ENCODE peak calls at places on chromosomes 16 and 17, in six cellular contexts. One of them, this sample, is unnamed. For H3K27me3 and H3K36me3, the result is how much of the 10 kb centered on the place peaks cover.

GRCh38 chr16:23114131-23114904 is 34.9 kb downstream of the USP31 start:
- DNase-seq in body of pancreas: peak
- DNase-seq in BE2C: no peak
- DNase-seq in MG63: no peak
- DNase-seq in endodermal cell: no peak
- DNase-seq in iPS DF 6.9: no peak
- DNase-seq in this sample: no peak

GRCh38 chr17:81309140-81309858 is 14.2 kb upstream of the SLC38A10 start:
- DNase-seq in body of pancreas: peak
- DNase-seq in BE2C: peak
- DNase-seq in MG63: peak
- DNase-seq in endodermal cell: peak
- DNase-seq in iPS DF 6.9: no peak
- DNase-seq in this sample: peak

GRCh38 chr17:79082311-79083190 is 7.9 kb downstream of the ENGASE start:
- DNase-seq in body of pancreas: peak
- DNase-seq in BE2C: peak
- DNase-seq in MG63: peak
- DNase-seq in endodermal cell: peak
- DNase-seq in iPS DF 6.9: peak
- DNase-seq in this sample: peak

GRCh38 chr16:8952281-8952751 is 11.4 kb downstream of the USP7 start:
- DNase-seq in body of pancreas: peak
- DNase-seq in BE2C: no peak
- DNase-seq in MG63: no peak
- DNase-seq in endodermal cell: peak
- DNase-seq in iPS DF 6.9: no peak
- DNase-seq in this sample: no peak

GRCh38 chr16:56353054-56353921 is 72.1 kb downstream of the AMFR start:
- DNase-seq in body of pancreas: peak
- DNase-seq in BE2C: no peak
- DNase-seq in MG63: no peak
- DNase-seq in endodermal cell: peak
- DNase-seq in iPS DF 6.9: no peak
- DNase-seq in this sample: peak

GRCh38 chr17:17934214-17934613 is 38.0 kb downstream of the TOM1L2 start:
- DNase-seq in body of pancreas: no peak
- DNase-seq in BE2C: no peak
- DNase-seq in MG63: no peak
- DNase-seq in endodermal cell: no peak
- DNase-seq in iPS DF 6.9: no peak
- DNase-seq in this sample: no peak

GRCh38 chr17:20966869-20967268 is 75.9 kb downstream of the USP22 start:
- DNase-seq in body of pancreas: no peak
- DNase-seq in BE2C: no peak
- DNase-seq in MG63: no peak
- DNase-seq in endodermal cell: no peak
- DNase-seq in iPS DF 6.9: no peak
- DNase-seq in this sample: no peak

GRCh38 chr16:10752843-10753523 is 9.3 kb downstream of the NUBP1 start:
- DNase-seq in body of pancreas: peak
- DNase-seq in BE2C: no peak
- DNase-seq in MG63: no peak
- DNase-seq in endodermal cell: no peak
- DNase-seq in iPS DF 6.9: no peak
- DNase-seq in this sample: no peak

GRCh38 chr17:40323317-40323716 is 14.3 kb downstream of the RARA start:
- DNase-seq in body of pancreas: no peak
- DNase-seq in BE2C: no peak
- DNase-seq in MG63: no peak
- DNase-seq in endodermal cell: no peak
- DNase-seq in iPS DF 6.9: no peak
- DNase-seq in this sample: peak
- H3K4me3 ChIP-seq in body of pancreas: no peak
- H3K4me3 ChIP-seq in BE2C: no peak
- H3K4me3 ChIP-seq in MG63: peak
- H3K4me3 ChIP-seq in endodermal cell: no peak
- H3K4me3 ChIP-seq in iPS DF 6.9: no peak
- H3K4me3 ChIP-seq in this sample: no peak

GRCh38 chr17:32488177-32488542 is 1.4 kb downstream of the CDK5R1 start:
- DNase-seq in body of pancreas: no peak
- DNase-seq in BE2C: no peak
- DNase-seq in MG63: no peak
- DNase-seq in endodermal cell: no peak
- DNase-seq in iPS DF 6.9: no peak
- DNase-seq in this sample: no peak

GRCh38 chr17:32490101-32490482 is 3.3 kb downstream of the CDK5R1 start:
- DNase-seq in body of pancreas: peak
- DNase-seq in BE2C: peak
- DNase-seq in MG63: no peak
- DNase-seq in endodermal cell: peak
- DNase-seq in iPS DF 6.9: no peak
- DNase-seq in this sample: peak

GRCh38 chr17:32487460-32488176 is 825 bp downstream of the CDK5R1 start:
- DNase-seq in body of pancreas: peak
- DNase-seq in BE2C: peak
- DNase-seq in MG63: no peak
- DNase-seq in endodermal cell: peak
- DNase-seq in iPS DF 6.9: no peak
- DNase-seq in this sample: peak

GRCh38 chr17:32488604-32489180 is 1.9 kb downstream of the CDK5R1 start:
- DNase-seq in body of pancreas: no peak
- DNase-seq in BE2C: no peak
- DNase-seq in MG63: no peak
- DNase-seq in endodermal cell: no peak
- DNase-seq in iPS DF 6.9: no peak
- DNase-seq in this sample: no peak

GRCh38 chr17:32489320-32490100 is 2.7 kb downstream of the CDK5R1 start:
- DNase-seq in body of pancreas: no peak
- DNase-seq in BE2C: no peak
- DNase-seq in MG63: no peak
- DNase-seq in endodermal cell: no peak
- DNase-seq in iPS DF 6.9: no peak
- DNase-seq in this sample: peak
- H3K27me3 ChIP-seq in body of pancreas: under half
- H3K27me3 ChIP-seq in BE2C: under half
- H3K27me3 ChIP-seq in MG63: under half
- H3K27me3 ChIP-seq in endodermal cell: under half
- H3K27me3 ChIP-seq in iPS DF 6.9: under half
- H3K27me3 ChIP-seq in this sample: under half

GRCh38 chr17:9844153-9844552 is 18.4 kb downstream of the GLP2R start:
- DNase-seq in body of pancreas: no peak
- DNase-seq in BE2C: no peak
- DNase-seq in MG63: no peak
- DNase-seq in endodermal cell: peak
- DNase-seq in iPS DF 6.9: no peak
- DNase-seq in this sample: no peak
- H3K36me3 ChIP-seq in body of pancreas: under half
- H3K36me3 ChIP-seq in BE2C: under half
- H3K36me3 ChIP-seq in MG63: under half
- H3K36me3 ChIP-seq in endodermal cell: under half
- H3K36me3 ChIP-seq in iPS DF 6.9: under half
- H3K36me3 ChIP-seq in this sample: under half

GRCh38 chr17:76586741-76587487 is 1.3 kb upstream of the ST6GALNAC2 start:
- DNase-seq in body of pancreas: no peak
- DNase-seq in BE2C: peak
- DNase-seq in MG63: no peak
- DNase-seq in endodermal cell: peak
- DNase-seq in iPS DF 6.9: no peak
- DNase-seq in this sample: peak
- H3K4me3 ChIP-seq in body of pancreas: no peak
- H3K4me3 ChIP-seq in BE2C: peak
- H3K4me3 ChIP-seq in MG63: no peak
- H3K4me3 ChIP-seq in endodermal cell: no peak
- H3K4me3 ChIP-seq in iPS DF 6.9: no peak
- H3K4me3 ChIP-seq in this sample: no peak

GRCh38 chr17:7290685-7291084 is 3.8 kb downstream of the YBX2 start:
- DNase-seq in body of pancreas: no peak
- DNase-seq in BE2C: no peak
- DNase-seq in MG63: no peak
- DNase-seq in endodermal cell: no peak
- DNase-seq in iPS DF 6.9: no peak
- DNase-seq in this sample: no peak
- H3K27me3 ChIP-seq in body of pancreas: under half
- H3K27me3 ChIP-seq in BE2C: under half
- H3K27me3 ChIP-seq in MG63: under half
- H3K27me3 ChIP-seq in endodermal cell: under half
- H3K27me3 ChIP-seq in iPS DF 6.9: under half
- H3K27me3 ChIP-seq in this sample: under half

DNA sequence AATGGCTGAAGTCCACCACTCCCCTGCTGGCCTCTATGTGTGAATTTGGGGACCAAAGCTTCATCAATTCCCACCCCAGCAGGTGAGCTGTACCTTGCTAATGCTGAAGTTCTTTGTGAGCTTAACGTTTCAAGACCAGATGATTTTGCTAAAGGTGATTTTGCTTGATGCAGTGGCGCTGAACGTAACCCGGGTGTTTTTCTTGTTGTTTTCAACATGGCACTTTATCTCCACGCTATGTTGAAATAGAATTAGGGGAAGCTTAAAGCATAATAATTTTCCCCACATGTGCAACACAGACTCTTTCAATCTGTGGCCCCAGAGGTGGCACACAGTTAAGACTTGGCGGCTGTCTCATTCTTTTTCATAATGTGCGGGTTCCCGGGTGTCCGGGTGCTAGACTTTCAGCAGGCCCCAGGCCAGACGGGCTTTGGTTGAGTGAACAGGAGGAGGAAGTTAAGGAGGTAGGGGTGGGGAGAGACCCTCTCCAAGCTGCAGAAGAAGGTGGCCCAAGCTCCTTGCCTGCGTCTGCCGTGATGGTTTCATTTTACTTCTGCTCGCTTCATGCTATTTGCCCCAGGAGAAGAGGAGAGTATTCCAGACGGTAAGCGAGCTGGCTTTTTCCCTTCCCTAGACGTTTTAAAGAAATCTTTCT is 4.0 kb downstream of the FOXC2 start:
- DNase-seq in body of pancreas: no peak
- DNase-seq in BE2C: no peak
- DNase-seq in MG63: no peak
- DNase-seq in endodermal cell: peak
- DNase-seq in iPS DF 6.9: no peak
- DNase-seq in this sample: no peak
- H3K36me3 ChIP-seq in body of pancreas: under half
- H3K36me3 ChIP-seq in BE2C: under half
- H3K36me3 ChIP-seq in MG63: under half
- H3K36me3 ChIP-seq in endodermal cell: under half
- H3K36me3 ChIP-seq in iPS DF 6.9: under half
- H3K36me3 ChIP-seq in this sample: under half

DNA sequence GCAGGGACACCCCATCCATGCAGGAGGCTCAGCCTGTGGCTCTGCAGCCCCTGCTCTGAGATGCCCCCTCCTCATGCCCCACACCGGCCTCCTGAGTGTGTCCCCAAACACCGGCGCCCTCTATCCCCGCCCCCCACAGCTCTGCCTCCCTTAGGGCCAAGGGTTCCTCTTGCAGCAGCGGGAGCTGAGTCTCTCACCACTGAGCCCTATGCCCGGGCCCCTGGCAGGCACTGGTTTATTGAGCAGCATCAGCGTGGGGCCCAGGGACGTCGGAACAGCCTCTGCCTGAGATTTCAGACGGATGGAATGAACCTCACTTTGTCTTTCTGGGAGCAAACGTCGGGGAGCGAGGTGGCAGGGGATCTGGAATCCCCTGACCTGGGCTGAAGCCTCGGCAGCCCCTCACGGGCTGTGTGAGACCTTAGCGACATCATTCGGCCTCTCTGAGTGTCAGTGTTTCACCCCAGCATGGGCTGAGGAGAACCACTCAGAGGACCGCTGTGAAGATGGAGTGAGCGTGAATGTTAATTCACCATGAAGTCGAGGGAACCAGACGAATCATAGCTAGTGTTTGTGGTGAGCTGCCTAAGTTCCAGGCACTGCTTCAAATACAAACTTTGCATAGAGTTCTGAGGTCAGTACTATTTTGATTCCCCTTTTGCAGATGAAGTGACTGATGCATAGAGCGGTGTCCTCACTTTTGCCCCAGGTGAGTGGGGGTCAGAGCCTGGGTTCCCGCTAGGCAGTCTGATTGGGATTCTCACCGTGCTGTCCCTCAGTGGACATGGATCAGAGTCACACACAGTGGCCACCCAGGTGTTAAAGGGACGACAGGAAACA is 5.3 kb upstream of the C16orf74 start:
- DNase-seq in body of pancreas: no peak
- DNase-seq in BE2C: no peak
- DNase-seq in MG63: no peak
- DNase-seq in endodermal cell: peak
- DNase-seq in iPS DF 6.9: no peak
- DNase-seq in this sample: no peak
- H3K4me3 ChIP-seq in body of pancreas: no peak
- H3K4me3 ChIP-seq in BE2C: no peak
- H3K4me3 ChIP-seq in MG63: no peak
- H3K4me3 ChIP-seq in endodermal cell: no peak
- H3K4me3 ChIP-seq in iPS DF 6.9: no peak
- H3K4me3 ChIP-seq in this sample: no peak